ENCODE peak calls at places on chromosomes 4 and X, in ten cellular contexts. R, I, H, E, L, P, Q, U, S and B are unnamed samples.

GRCh38 chrX:11319689-11320302 is 26.6 kb downstream of the AMELX start:
- DNase-seq in H (no peak), S (no peak), E (no peak), L (no peak), P (no peak), R (no peak), I (no peak), U (no peak), Q (no peak), B (no peak)

GRCh38 chrX:73068467-73069364 is 10.6 kb downstream of the PABPC1L2A start:
- DNase-seq in U (no peak), I (no peak), P (no peak), E (no peak), Q (no peak), L (no peak), H (peak), S (no peak), R (no peak), B (no peak)

GRCh38 chr4:48722509-48723446 is 57.3 kb downstream of the FRYL start:
- DNase-seq in H (no peak), L (no peak), E (no peak), P (no peak), R (no peak), Q (no peak), I (no peak), S (no peak), U (no peak), B (peak)

GRCh38 chr4:185232370-185232769 is 23.0 kb downstream of the SNX25 start:
- DNase-seq in I (no peak), E (peak), U (no peak), R (no peak), P (no peak), Q (no peak), L (no peak), S (no peak), H (no peak), B (no peak)

GRCh38 chr4:117137143-117137542 is 51.8 kb upstream of the TRAM1L1 start:
- DNase-seq in I (no peak), H (no peak), Q (no peak), L (no peak), E (no peak), S (no peak), R (no peak), P (no peak), U (no peak), B (no peak)

GRCh38 chr4:26288308-26288982 is 32.4 kb upstream of the RBPJ start:
- DNase-seq in P (no peak), Q (no peak), L (no peak), S (no peak), R (peak), I (no peak), U (no peak), E (no peak), H (no peak), B (no peak)

GRCh38 chrX:107448625-107449468 is 605 bp upstream of the FRMPD3 start:
- DNase-seq in L (no peak), S (no peak), Q (no peak), R (no peak), U (no peak), P (no peak), H (peak), I (no peak), E (peak), B (no peak)

GRCh38 chr4:174429701-174430100 is 92.6 kb downstream of the HPGD start:
- DNase-seq in L (no peak), I (no peak), U (no peak), S (no peak), P (no peak), E (no peak), R (no peak), H (no peak), Q (no peak), B (no peak)

GRCh38 chr4:83128235-83128929 is 13.9 kb upstream of the PLAC8 start:
- DNase-seq in R (no peak), Q (no peak), U (no peak), S (no peak), I (no peak), E (no peak), P (no peak), L (peak), H (no peak), B (no peak)

GRCh38 chr4:68361146-68361589 is 11.3 kb upstream of the YTHDC1 start:
- DNase-seq in U (peak), I (no peak), P (no peak), R (no peak), S (no peak), L (no peak), H (no peak), E (no peak), Q (no peak), B (no peak)

GRCh38 chr4:100366213-100366612 is 151.6 kb downstream of the EMCN start:
- DNase-seq in I (no peak), P (no peak), U (no peak), E (no peak), Q (no peak), R (peak), S (no peak), L (no peak), H (no peak), B (no peak)

GRCh38 chrX:130120746-130121504 is 10.6 kb upstream of the ELF4 start:
- DNase-seq in P (peak), I (no peak), R (no peak), U (peak), S (peak), L (peak), H (peak), E (peak), Q (peak), B (no peak)

GRCh38 chr4:26362745-26363439 is 42.1 kb downstream of the RBPJ start:
- DNase-seq in R (no peak), I (no peak), E (no peak), P (no peak), S (no peak), Q (no peak), L (no peak), U (no peak), H (no peak), B (no peak)

GRCh38 chrX:26558719-26559386 is 342.9 kb downstream of the MAGEB5 start:
- DNase-seq in U (no peak), P (no peak), R (no peak), L (no peak), I (no peak), E (no peak), S (no peak), Q (no peak), H (peak), B (no peak)

GRCh38 chr4:76199664-76200211 is 13.9 kb downstream of the SCARB2 start:
- DNase-seq in Q (no peak), U (no peak), R (peak), S (no peak), P (peak), H (no peak), L (peak), I (no peak), E (no peak), B (peak)

GRCh38 chr4:41538017-41538733 is at the start of gene LIMCH1:
- DNase-seq in E (no peak), U (no peak), Q (peak), L (peak), I (peak), R (no peak), S (no peak), P (no peak), H (no peak), B (peak)

GRCh38 chrX:9846631-9847030 is 60.4 kb downstream of the SHROOM2 start:
- DNase-seq in H (no peak), R (no peak), E (no peak), I (no peak), U (no peak), P (no peak), L (no peak), Q (no peak), S (no peak), B (no peak)

GRCh38 chr4:135243960-135244561 is 1042.5 kb upstream of the PABPC4L start:
- DNase-seq in U (no peak), R (no peak), I (no peak), Q (no peak), L (no peak), S (no peak), P (no peak), E (no peak), H (no peak), B (no peak)

GRCh38 chr4:118280501-118281218 is 72.1 kb downstream of the PRSS12 start:
- DNase-seq in E (peak), H (no peak), L (peak), Q (no peak), S (peak), P (peak), U (peak), I (no peak), R (peak), B (no peak)

GRCh38 chr4:41428941-41429669 is 108.9 kb upstream of the LIMCH1 start:
- DNase-seq in P (no peak), L (no peak), H (no peak), U (no peak), Q (no peak), E (no peak), R (no peak), I (no peak), S (no peak), B (no peak)

GRCh38 chrX:11533211-11533651 is 132.5 kb downstream of the ARHGAP6 start:
- DNase-seq in E (peak), U (peak), I (no peak), Q (no peak), S (peak), L (no peak), P (no peak), R (peak), H (no peak), B (no peak)

GRCh38 chrX:102765217-102765616 is 44.7 kb downstream of the GPRASP3 start:
- DNase-seq in E (no peak), R (no peak), L (no peak), P (no peak), H (no peak), S (no peak), Q (no peak), I (no peak), U (no peak), B (no peak)
- TF ChIP-seq EP300 in E (peak), R (no peak), L (no peak), P (no peak), H (no peak), S (no peak), Q (no peak), I (no peak), U (no peak), B (no peak)

DNA sequence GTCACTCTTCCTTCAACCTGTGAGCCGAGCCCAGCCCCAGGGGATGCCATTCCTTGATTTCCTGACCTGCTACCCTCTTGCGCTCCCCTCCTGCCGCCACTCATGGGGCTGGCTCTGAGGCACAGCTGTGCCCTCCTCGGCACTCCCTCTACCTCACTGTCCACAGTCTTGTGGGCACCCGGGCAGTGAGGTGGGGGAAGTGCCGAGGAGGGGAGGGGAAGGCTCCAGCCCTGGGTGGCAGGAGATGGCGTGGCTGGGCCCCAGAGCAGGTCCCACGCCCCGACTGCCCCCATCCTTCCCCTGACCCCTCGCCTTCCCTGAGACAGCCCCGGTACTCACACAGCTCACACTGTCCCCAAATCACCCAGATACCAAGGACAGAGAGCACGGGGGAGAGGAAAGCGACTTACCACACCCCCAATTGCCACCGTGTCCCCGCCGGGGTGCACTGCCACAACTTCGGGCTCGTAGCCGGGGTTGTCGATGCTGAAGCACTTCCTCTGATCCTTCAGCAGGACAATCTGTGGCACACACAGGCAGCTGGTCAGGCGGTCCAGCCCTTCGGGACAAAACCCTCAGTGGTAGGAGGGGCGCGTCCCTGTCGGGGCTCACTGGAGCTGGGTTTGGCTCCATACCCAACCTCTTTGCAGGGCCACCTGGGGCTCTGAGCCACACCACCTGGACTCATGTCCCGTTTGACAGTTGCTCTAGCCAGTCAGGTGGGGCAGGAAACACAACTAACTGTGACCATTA is 37.9 kb downstream of the WDR1 start:
- DNase-seq in P (peak), Q (no peak), E (no peak), S (no peak), U (no peak), I (no peak), R (no peak), L (no peak), H (no peak), B (no peak)
- TF ChIP-seq POLR2AphosphoS5 in P (no peak), Q (no peak), E (no peak), S (peak), U (no peak), I (no peak), R (peak), L (no peak), H (no peak), B (no peak)

DNA sequence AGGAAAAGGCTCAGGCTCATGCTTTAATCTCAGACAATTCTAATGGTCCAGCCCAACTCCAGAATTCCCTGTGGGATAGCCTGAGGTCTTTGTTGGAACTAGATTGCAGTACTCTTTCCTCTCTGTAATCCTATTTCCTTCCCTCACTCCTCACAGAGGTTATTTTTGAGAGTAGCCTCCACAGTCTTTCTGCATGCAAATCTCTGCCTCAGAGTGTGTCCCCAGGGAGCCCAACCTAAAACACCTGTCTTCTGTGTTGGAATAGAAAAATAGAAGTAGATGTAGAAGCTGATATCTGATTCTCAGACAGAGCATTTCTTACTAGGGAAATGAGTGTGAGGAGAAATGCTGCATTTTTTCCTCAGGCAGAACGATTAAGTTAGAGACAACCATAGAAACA is 915.5 kb upstream of the EPHA5 start:
- DNase-seq in U (no peak), I (no peak), R (no peak), S (no peak), E (no peak), P (no peak), Q (no peak), L (no peak), H (no peak), B (no peak)
- TF ChIP-seq EP300 in U (no peak), I (no peak), R (no peak), S (no peak), E (no peak), P (no peak), Q (no peak), L (no peak), H (no peak), B (no peak)

DNA sequence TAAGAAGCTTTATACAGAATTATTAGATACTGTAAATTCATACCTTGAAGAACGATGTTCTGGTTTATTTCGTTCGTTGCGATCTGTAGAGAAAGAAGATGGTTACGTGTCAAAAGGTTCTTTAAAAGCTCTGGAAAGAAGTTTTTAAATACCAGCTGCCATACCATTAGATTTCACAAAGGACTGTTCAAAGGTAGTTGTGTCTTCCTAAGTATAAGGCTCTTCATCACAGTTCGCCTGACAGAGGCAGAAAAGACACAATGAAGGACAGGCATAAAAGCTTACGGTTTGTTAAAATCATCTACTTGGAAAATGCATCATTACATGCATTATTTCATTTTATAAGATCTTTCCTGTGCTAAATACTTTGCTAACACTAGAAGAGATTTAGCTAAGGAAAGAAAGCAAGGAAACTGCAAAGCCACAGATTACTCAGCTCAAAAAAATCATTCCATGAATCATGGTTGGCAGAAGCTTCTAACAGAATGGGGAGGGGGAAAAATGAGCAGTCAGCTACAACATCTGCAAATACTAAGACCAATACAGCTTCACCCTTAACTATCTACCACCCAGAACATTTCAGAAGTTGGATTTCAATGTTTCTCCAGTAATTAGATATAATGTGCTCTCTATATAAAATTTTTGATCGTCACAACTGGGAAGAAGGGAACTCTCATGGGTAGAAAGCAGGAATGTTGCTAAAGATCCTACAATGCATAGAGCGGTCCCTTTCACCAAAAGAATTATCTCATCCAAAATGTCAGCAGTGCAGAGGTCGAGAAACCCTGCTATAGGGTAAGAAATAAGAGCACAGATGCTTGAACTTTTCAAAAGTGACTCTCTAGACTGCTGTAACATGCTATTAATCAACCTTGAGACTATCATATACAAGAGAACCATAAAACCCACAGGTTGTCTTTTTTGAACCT is 50.7 kb upstream of the PRSS48 start:
- DNase-seq in U (no peak), R (no peak), H (no peak), E (no peak), I (no peak), L (no peak), S (no peak), P (no peak), Q (no peak), B (peak)
- TF ChIP-seq POLR2AphosphoS5 in U (no peak), R (no peak), H (no peak), E (peak), I (no peak), L (no peak), S (no peak), P (no peak), Q (no peak), B (no peak)

GRCh38 chr4:20486433-20486832 is 213.8 kb upstream of the PACRGL start:
- DNase-seq in I (no peak), P (no peak), Q (no peak), E (no peak), L (no peak), H (no peak), R (no peak), U (no peak), S (no peak), B (no peak)

GRCh38 chr4:20487446-20487845 is 212.8 kb upstream of the PACRGL start:
- DNase-seq in P (no peak), I (no peak), Q (no peak), H (no peak), S (no peak), U (no peak), E (no peak), L (no peak), R (no peak), B (no peak)

GRCh38 chr4:20483416-20483815 is 216.8 kb upstream of the PACRGL start:
- DNase-seq in P (no peak), S (no peak), H (no peak), U (no peak), Q (no peak), R (no peak), L (no peak), I (no peak), E (no peak), B (no peak)

GRCh38 chr4:20490734-20491133 is 209.5 kb upstream of the PACRGL start:
- DNase-seq in I (no peak), U (no peak), S (no peak), E (no peak), H (no peak), Q (no peak), P (no peak), L (no peak), R (no peak), B (no peak)

DNA sequence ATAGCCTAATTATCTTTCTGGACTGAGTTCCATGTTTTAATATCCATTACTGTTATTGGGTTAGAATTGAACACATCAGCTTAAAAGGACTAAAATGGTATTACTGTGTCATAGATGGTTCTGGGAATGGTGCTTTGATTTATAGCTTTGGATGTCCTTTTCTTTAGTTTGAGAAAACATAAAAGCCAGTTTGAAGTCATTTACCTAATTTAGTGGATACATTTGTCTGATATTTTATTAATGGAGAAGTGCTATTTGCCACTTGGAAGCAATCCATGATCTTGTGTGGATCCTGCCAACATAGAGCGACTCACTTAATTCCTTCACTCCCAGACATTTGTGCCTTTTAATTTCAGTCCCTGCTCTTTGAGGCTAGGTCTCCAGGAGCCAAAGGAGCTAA is 212.4 kb upstream of the PACRGL start:
- DNase-seq in E (no peak), Q (no peak), L (no peak), I (no peak), H (no peak), S (no peak), U (no peak), P (no peak), R (no peak), B (no peak)
- TF ChIP-seq EP300 in E (no peak), Q (no peak), L (no peak), I (no peak), H (no peak), S (no peak), U (no peak), P (no peak), R (no peak), B (no peak)